ENCODE peak calls at places on chromosomes 5 and 9, in eight cellular contexts. One of them, this sample, is unnamed.

GRCh38 chr5:126354012-126354856 is 69.0 kb upstream of the GRAMD2B start:
- DNase-seq in A673: peak
- DNase-seq in CD8-positive, alpha-beta T cell: no peak
- DNase-seq in GM23338: peak
- DNase-seq in PC-3: peak
- DNase-seq in coronary artery: no peak
- DNase-seq in testis: no peak
- DNase-seq in AG04450: peak
- DNase-seq in this sample: no peak

GRCh38 chr9:124137009-124137943 is 120.5 kb upstream of the NEK6 start:
- DNase-seq in GM23338: no peak
- DNase-seq in PC-3: no peak
- DNase-seq in AG04450: no peak
- DNase-seq in CD8-positive, alpha-beta T cell: no peak
- DNase-seq in A673: no peak
- DNase-seq in testis: no peak
- DNase-seq in coronary artery: no peak
- DNase-seq in this sample: no peak

GRCh38 chr5:165999693-166000092 is 2291.8 kb upstream of the WWC1 start:
- DNase-seq in A673: no peak
- DNase-seq in CD8-positive, alpha-beta T cell: no peak
- DNase-seq in testis: no peak
- DNase-seq in GM23338: no peak
- DNase-seq in PC-3: no peak
- DNase-seq in coronary artery: no peak
- DNase-seq in AG04450: no peak
- DNase-seq in this sample: no peak

GRCh38 chr9:100554935-100555401 is 22.9 kb upstream of the CAVIN4 start:
- DNase-seq in PC-3: no peak
- DNase-seq in testis: no peak
- DNase-seq in coronary artery: no peak
- DNase-seq in AG04450: peak
- DNase-seq in GM23338: no peak
- DNase-seq in CD8-positive, alpha-beta T cell: no peak
- DNase-seq in A673: no peak
- DNase-seq in this sample: no peak

GRCh38 chr9:98249774-98250173 is 5.7 kb downstream of the TBC1D2 start:
- DNase-seq in A673: no peak
- DNase-seq in testis: no peak
- DNase-seq in GM23338: no peak
- DNase-seq in AG04450: no peak
- DNase-seq in PC-3: no peak
- DNase-seq in CD8-positive, alpha-beta T cell: no peak
- DNase-seq in coronary artery: no peak
- DNase-seq in this sample: no peak

GRCh38 chr9:69076550-69076949 is 41.0 kb downstream of the FXN start:
- DNase-seq in testis: no peak
- DNase-seq in AG04450: no peak
- DNase-seq in GM23338: no peak
- DNase-seq in coronary artery: no peak
- DNase-seq in A673: no peak
- DNase-seq in PC-3: no peak
- DNase-seq in CD8-positive, alpha-beta T cell: no peak
- DNase-seq in this sample: no peak

GRCh38 chr5:169666365-169666764 is 29.3 kb downstream of the DOCK2 start:
- DNase-seq in A673: no peak
- DNase-seq in testis: no peak
- DNase-seq in GM23338: no peak
- DNase-seq in coronary artery: no peak
- DNase-seq in PC-3: no peak
- DNase-seq in AG04450: no peak
- DNase-seq in CD8-positive, alpha-beta T cell: no peak
- DNase-seq in this sample: no peak

GRCh38 chr9:94807556-94807955 is 81.1 kb downstream of the AOPEP start:
- DNase-seq in A673: no peak
- DNase-seq in PC-3: no peak
- DNase-seq in testis: no peak
- DNase-seq in AG04450: no peak
- DNase-seq in CD8-positive, alpha-beta T cell: no peak
- DNase-seq in coronary artery: no peak
- DNase-seq in GM23338: no peak
- DNase-seq in this sample: no peak

GRCh38 chr9:136903041-136903554 is 16.8 kb downstream of the TRAF2 start:
- DNase-seq in PC-3: no peak
- DNase-seq in testis: no peak
- DNase-seq in AG04450: no peak
- DNase-seq in coronary artery: peak
- DNase-seq in CD8-positive, alpha-beta T cell: no peak
- DNase-seq in A673: no peak
- DNase-seq in GM23338: no peak
- DNase-seq in this sample: no peak

GRCh38 chr5:50606179-50606578 is 60.3 kb upstream of the PARP8 start:
- DNase-seq in GM23338: no peak
- DNase-seq in AG04450: no peak
- DNase-seq in testis: no peak
- DNase-seq in A673: no peak
- DNase-seq in CD8-positive, alpha-beta T cell: no peak
- DNase-seq in PC-3: no peak
- DNase-seq in coronary artery: no peak
- DNase-seq in this sample: no peak

GRCh38 chr5:43336159-43336558 is 22.9 kb upstream of the HMGCS1 start:
- DNase-seq in GM23338: no peak
- DNase-seq in coronary artery: no peak
- DNase-seq in AG04450: no peak
- DNase-seq in testis: no peak
- DNase-seq in PC-3: peak
- DNase-seq in CD8-positive, alpha-beta T cell: no peak
- DNase-seq in A673: no peak
- DNase-seq in this sample: no peak

GRCh38 chr5:147972441-147972840 is 66.1 kb upstream of the C5orf46 start:
- DNase-seq in coronary artery: no peak
- DNase-seq in testis: no peak
- DNase-seq in CD8-positive, alpha-beta T cell: no peak
- DNase-seq in A673: no peak
- DNase-seq in AG04450: no peak
- DNase-seq in PC-3: peak
- DNase-seq in GM23338: no peak
- DNase-seq in this sample: no peak

GRCh38 chr5:517535-518100 is 6.6 kb downstream of the SLC9A3 start:
- DNase-seq in CD8-positive, alpha-beta T cell: no peak
- DNase-seq in coronary artery: no peak
- DNase-seq in GM23338: no peak
- DNase-seq in A673: no peak
- DNase-seq in AG04450: no peak
- DNase-seq in testis: no peak
- DNase-seq in PC-3: no peak
- DNase-seq in this sample: no peak

GRCh38 chr5:135008556-135008955 is 25.5 kb downstream of the PITX1 start:
- DNase-seq in PC-3: no peak
- DNase-seq in A673: no peak
- DNase-seq in CD8-positive, alpha-beta T cell: no peak
- DNase-seq in coronary artery: no peak
- DNase-seq in AG04450: no peak
- DNase-seq in testis: no peak
- DNase-seq in GM23338: no peak
- DNase-seq in this sample: peak

GRCh38 chr9:107447834-107448233 is 41.7 kb downstream of the KLF4 start:
- DNase-seq in AG04450: no peak
- DNase-seq in CD8-positive, alpha-beta T cell: no peak
- DNase-seq in PC-3: peak
- DNase-seq in testis: no peak
- DNase-seq in A673: no peak
- DNase-seq in GM23338: no peak
- DNase-seq in coronary artery: no peak
- DNase-seq in this sample: no peak

GRCh38 chr5:134590992-134591659 is 41.5 kb downstream of the SAR1B start:
- DNase-seq in AG04450: no peak
- DNase-seq in testis: no peak
- DNase-seq in PC-3: peak
- DNase-seq in CD8-positive, alpha-beta T cell: no peak
- DNase-seq in coronary artery: no peak
- DNase-seq in GM23338: no peak
- DNase-seq in A673: no peak
- DNase-seq in this sample: no peak

GRCh38 chr5:175796536-175797499 is 74.6 kb upstream of the CPLX2 start:
- DNase-seq in GM23338: peak
- DNase-seq in coronary artery: no peak
- DNase-seq in A673: peak
- DNase-seq in PC-3: peak
- DNase-seq in CD8-positive, alpha-beta T cell: peak
- DNase-seq in AG04450: peak
- DNase-seq in testis: peak
- DNase-seq in this sample: no peak

GRCh38 chr9:22119537-22120167 is 110.5 kb upstream of the CDKN2B start:
- DNase-seq in A673: no peak
- DNase-seq in CD8-positive, alpha-beta T cell: no peak
- DNase-seq in AG04450: no peak
- DNase-seq in coronary artery: no peak
- DNase-seq in testis: no peak
- DNase-seq in PC-3: peak
- DNase-seq in GM23338: peak
- DNase-seq in this sample: no peak

GRCh38 chr5:36374275-36374862 is 72.7 kb upstream of the RANBP3L start:
- DNase-seq in testis: no peak
- DNase-seq in CD8-positive, alpha-beta T cell: no peak
- DNase-seq in PC-3: peak
- DNase-seq in coronary artery: no peak
- DNase-seq in AG04450: peak
- DNase-seq in GM23338: no peak
- DNase-seq in A673: no peak
- DNase-seq in this sample: no peak

DNA sequence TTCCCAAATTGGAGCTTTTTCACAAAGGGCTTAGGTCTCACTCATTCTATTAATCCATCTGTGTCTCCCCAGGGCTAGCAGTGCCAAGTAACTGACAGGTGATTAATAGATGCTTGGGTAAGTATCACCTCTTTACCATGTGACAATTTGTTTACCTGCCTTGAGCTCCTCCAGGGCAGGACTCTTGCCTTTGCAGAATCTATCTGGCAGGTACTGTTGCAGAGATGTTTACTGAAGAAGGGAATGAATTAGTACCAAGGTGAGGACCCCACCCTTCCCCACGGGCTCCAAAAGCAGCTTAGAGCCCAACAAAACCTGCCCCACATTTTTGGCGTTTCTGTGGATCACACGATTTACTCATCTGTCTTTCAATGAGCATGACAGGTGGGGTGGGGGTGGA is 698 bp upstream of the TGFBI start:
- DNase-seq in AG04450: no peak
- DNase-seq in GM23338: no peak
- DNase-seq in testis: no peak
- DNase-seq in A673: no peak
- DNase-seq in CD8-positive, alpha-beta T cell: no peak
- DNase-seq in PC-3: no peak
- DNase-seq in coronary artery: no peak
- DNase-seq in this sample: no peak
- H3K27ac ChIP-seq in AG04450: no peak
- H3K27ac ChIP-seq in GM23338: no peak
- H3K27ac ChIP-seq in testis: no peak
- H3K27ac ChIP-seq in A673: no peak
- H3K27ac ChIP-seq in CD8-positive, alpha-beta T cell: no peak
- H3K27ac ChIP-seq in PC-3: no peak
- H3K27ac ChIP-seq in coronary artery: peak
- H3K27ac ChIP-seq in this sample: peak

GRCh38 chr5:3197699-3198098 is 397.9 kb upstream of the IRX1 start:
- DNase-seq in testis: no peak
- DNase-seq in AG04450: no peak
- DNase-seq in CD8-positive, alpha-beta T cell: no peak
- DNase-seq in GM23338: peak
- DNase-seq in coronary artery: peak
- DNase-seq in A673: no peak
- DNase-seq in PC-3: no peak
- DNase-seq in this sample: no peak

GRCh38 chr5:3194684-3195083 is 400.9 kb upstream of the IRX1 start:
- DNase-seq in coronary artery: peak
- DNase-seq in testis: no peak
- DNase-seq in A673: no peak
- DNase-seq in PC-3: no peak
- DNase-seq in AG04450: no peak
- DNase-seq in GM23338: peak
- DNase-seq in CD8-positive, alpha-beta T cell: no peak
- DNase-seq in this sample: no peak

GRCh38 chr5:3195991-3196390 is 399.6 kb upstream of the IRX1 start:
- DNase-seq in AG04450: no peak
- DNase-seq in coronary artery: no peak
- DNase-seq in GM23338: peak
- DNase-seq in PC-3: no peak
- DNase-seq in testis: peak
- DNase-seq in A673: no peak
- DNase-seq in CD8-positive, alpha-beta T cell: no peak
- DNase-seq in this sample: peak

GRCh38 chr5:3199941-3200340 is 395.7 kb upstream of the IRX1 start:
- DNase-seq in CD8-positive, alpha-beta T cell: no peak
- DNase-seq in coronary artery: peak
- DNase-seq in GM23338: peak
- DNase-seq in A673: no peak
- DNase-seq in AG04450: no peak
- DNase-seq in PC-3: no peak
- DNase-seq in testis: no peak
- DNase-seq in this sample: no peak

DNA sequence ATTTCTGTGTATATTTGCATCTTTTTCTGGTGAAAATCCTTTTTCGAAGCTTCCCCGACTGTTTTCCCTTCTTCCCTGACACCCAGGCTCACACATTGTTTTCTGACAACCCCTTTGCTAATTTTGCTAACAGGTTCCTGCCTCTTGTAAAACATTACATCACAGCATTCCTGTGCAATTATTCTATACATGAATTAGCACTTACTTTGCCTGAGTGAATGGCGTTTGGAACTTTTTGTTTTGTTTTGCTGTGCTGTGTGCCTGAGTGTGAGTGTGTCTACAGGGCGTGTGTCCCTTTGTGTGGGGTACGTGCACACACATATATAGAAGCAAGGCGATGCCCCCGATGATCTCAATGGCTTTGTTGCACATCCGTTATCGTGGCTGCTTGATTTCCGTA is 398.4 kb upstream of the IRX1 start:
- DNase-seq in CD8-positive, alpha-beta T cell: no peak
- DNase-seq in GM23338: no peak
- DNase-seq in A673: no peak
- DNase-seq in AG04450: no peak
- DNase-seq in PC-3: no peak
- DNase-seq in coronary artery: no peak
- DNase-seq in testis: no peak
- DNase-seq in this sample: no peak
- H3K4me3 ChIP-seq in CD8-positive, alpha-beta T cell: no peak
- H3K4me3 ChIP-seq in GM23338: peak
- H3K4me3 ChIP-seq in A673: no peak
- H3K4me3 ChIP-seq in AG04450: no peak
- H3K4me3 ChIP-seq in PC-3: no peak
- H3K4me3 ChIP-seq in coronary artery: no peak
- H3K4me3 ChIP-seq in testis: no peak
- H3K4me3 ChIP-seq in this sample: no peak

GRCh38 chr5:95925939-95926338 is 35.7 kb downstream of the ELL2 start:
- DNase-seq in CD8-positive, alpha-beta T cell: no peak
- DNase-seq in coronary artery: no peak
- DNase-seq in A673: no peak
- DNase-seq in PC-3: no peak
- DNase-seq in GM23338: no peak
- DNase-seq in AG04450: no peak
- DNase-seq in testis: no peak
- DNase-seq in this sample: no peak
- H3K27ac ChIP-seq in CD8-positive, alpha-beta T cell: no peak
- H3K27ac ChIP-seq in coronary artery: no peak
- H3K27ac ChIP-seq in A673: no peak
- H3K27ac ChIP-seq in PC-3: no peak
- H3K27ac ChIP-seq in GM23338: no peak
- H3K27ac ChIP-seq in AG04450: no peak
- H3K27ac ChIP-seq in testis: no peak
- H3K27ac ChIP-seq in this sample: no peak

GRCh38 chr5:55538621-55539020 is 3.9 kb upstream of the PLPP1 start:
- DNase-seq in CD8-positive, alpha-beta T cell: no peak
- DNase-seq in AG04450: no peak
- DNase-seq in PC-3: no peak
- DNase-seq in coronary artery: no peak
- DNase-seq in A673: no peak
- DNase-seq in testis: no peak
- DNase-seq in GM23338: no peak
- DNase-seq in this sample: no peak
- H3K4me3 ChIP-seq in CD8-positive, alpha-beta T cell: no peak
- H3K4me3 ChIP-seq in AG04450: no peak
- H3K4me3 ChIP-seq in PC-3: no peak
- H3K4me3 ChIP-seq in coronary artery: no peak
- H3K4me3 ChIP-seq in A673: no peak
- H3K4me3 ChIP-seq in testis: no peak
- H3K4me3 ChIP-seq in GM23338: no peak
- H3K4me3 ChIP-seq in this sample: no peak

This sample was measured in esophagus muscularis mucosa.